ENCODE peak calls at places on chromosomes 12 and 14, in six cellular contexts. C is heart left ventricle, E is coronary artery, B is body of pancreas, Q is tibial nerve, O is epithelial cell of esophagus. M is an unnamed sample.

GRCh38 chr14:25150934-25151790 is 101.2 kb upstream of the STXBP6 start:
- DNase-seq in C (no peak), E (no peak), B (no peak), Q (no peak), O (peak; percentile 53), M (no peak)

GRCh38 chr12:5506821-5507231 is 74.9 kb downstream of the NTF3 start:
- DNase-seq in C (peak; percentile 67), E (peak; percentile 68), B (no peak), Q (no peak), O (no peak), M (no peak)

GRCh38 chr12:96489392-96490056 is at the start of gene CFAP54:
- DNase-seq in C (peak; percentile 92), E (peak; percentile 95), B (peak; percentile 87), Q (peak; percentile 91), O (peak; percentile 94), M (peak; percentile 97)

GRCh38 chr12:80053048-80053790 is 46.1 kb upstream of the OTOGL start:
- DNase-seq in C (peak; percentile 57), E (peak; percentile 83), B (peak; percentile 19), Q (peak; percentile 44), O (no peak), M (no peak)

GRCh38 chr12:89349814-89350213 is 2.5 kb downstream of the DUSP6 start:
- DNase-seq in C (peak; percentile 60), E (no peak), B (no peak), Q (no peak), O (peak; percentile 59), M (peak; percentile 49)

GRCh38 chr12:98345308-98345876 is 170.0 kb upstream of the TMPO start:
- DNase-seq in C (no peak), E (no peak), B (no peak), Q (no peak), O (peak; percentile 83), M (no peak)

GRCh38 chr12:6145584-6145983 is 21.1 kb upstream of the VWF start:
- DNase-seq in C (no peak), E (no peak), B (no peak), Q (no peak), O (no peak), M (no peak)

GRCh38 chr14:60884134-60884533 is 96.7 kb downstream of the TRMT5 start:
- DNase-seq in C (no peak), E (no peak), B (no peak), Q (no peak), O (no peak), M (no peak)

GRCh38 chr12:107058190-107058589 is 35.2 kb downstream of the CRY1 start:
- DNase-seq in C (no peak), E (no peak), B (no peak), Q (no peak), O (no peak), M (no peak)

GRCh38 chr14:36208690-36209278 is 32.3 kb upstream of the PTCSC3 start:
- DNase-seq in C (no peak), E (no peak), B (no peak), Q (no peak), O (no peak), M (no peak)

GRCh38 chr14:36207500-36207899 is 31.0 kb upstream of the PTCSC3 start:
- DNase-seq in C (no peak), E (no peak), B (no peak), Q (no peak), O (peak; percentile 28), M (no peak)

GRCh38 chr14:36204674-36205073 is 28.2 kb upstream of the PTCSC3 start:
- DNase-seq in C (no peak), E (no peak), B (no peak), Q (no peak), O (no peak), M (no peak)
- TF ChIP-seq CTCF in C (no peak), E (no peak), B (no peak), Q (no peak), O (no peak), M (no peak)

GRCh38 chr14:99807413-99808132 is 14.4 kb downstream of the EML1 start:
- DNase-seq in C (no peak), E (peak; percentile 50), B (no peak), Q (no peak), O (no peak), M (no peak)
- TF ChIP-seq CTCF in C (no peak), E (no peak), B (no peak), Q (no peak), O (no peak), M (no peak)

DNA sequence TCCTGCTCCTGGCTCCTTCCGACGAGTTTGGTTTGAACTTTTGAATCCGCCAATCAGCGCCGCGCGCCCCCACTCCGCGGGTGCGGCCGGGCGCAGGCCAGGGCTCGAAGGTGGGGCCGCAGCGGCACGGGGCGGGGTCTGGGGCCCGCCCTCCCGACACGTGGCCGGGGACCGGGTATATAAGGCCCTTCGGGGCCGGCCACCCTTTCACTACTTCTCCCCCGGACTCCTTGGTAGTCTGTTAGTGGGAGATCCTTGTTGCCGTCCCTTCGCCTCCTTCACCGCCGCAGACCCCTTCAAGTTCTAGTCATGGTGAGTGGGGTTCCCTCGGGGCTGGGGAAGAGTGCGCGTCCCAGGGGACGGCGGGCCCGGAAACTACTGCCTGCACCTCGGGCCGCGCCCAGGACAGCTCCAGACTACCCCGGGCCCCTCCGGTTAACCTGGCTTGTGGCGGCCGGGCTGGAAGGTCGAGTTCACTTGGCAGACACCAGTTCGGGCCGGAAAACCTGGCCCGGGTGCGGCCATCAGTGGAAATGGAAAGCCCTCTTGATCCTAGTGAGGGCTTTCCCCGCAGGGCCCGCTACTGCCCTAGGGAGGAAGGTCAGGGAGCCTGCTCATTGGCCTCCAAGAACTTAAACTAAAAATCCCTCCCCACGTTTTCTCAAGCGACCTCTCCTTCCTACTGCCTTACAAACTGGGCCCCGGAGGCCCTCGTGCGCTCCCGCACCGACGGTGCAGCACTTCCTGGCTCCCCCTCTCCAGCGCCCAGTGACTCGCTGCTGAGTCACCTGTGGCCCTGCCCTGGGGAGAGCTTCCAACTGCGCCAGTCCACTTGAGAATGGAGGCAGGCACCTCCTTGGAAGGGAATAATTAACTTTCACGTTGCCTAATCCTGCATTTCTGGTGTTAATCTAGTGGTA is at the start of gene TUBA1C:
- DNase-seq in C (peak; percentile 92), E (peak; percentile 93), B (peak; percentile 95), Q (peak; percentile 80), O (peak; percentile 96), M (peak; percentile 94)
- TF ChIP-seq CTCF in C (no peak), E (no peak), B (no peak), Q (no peak), O (no peak), M (no peak)

DNA sequence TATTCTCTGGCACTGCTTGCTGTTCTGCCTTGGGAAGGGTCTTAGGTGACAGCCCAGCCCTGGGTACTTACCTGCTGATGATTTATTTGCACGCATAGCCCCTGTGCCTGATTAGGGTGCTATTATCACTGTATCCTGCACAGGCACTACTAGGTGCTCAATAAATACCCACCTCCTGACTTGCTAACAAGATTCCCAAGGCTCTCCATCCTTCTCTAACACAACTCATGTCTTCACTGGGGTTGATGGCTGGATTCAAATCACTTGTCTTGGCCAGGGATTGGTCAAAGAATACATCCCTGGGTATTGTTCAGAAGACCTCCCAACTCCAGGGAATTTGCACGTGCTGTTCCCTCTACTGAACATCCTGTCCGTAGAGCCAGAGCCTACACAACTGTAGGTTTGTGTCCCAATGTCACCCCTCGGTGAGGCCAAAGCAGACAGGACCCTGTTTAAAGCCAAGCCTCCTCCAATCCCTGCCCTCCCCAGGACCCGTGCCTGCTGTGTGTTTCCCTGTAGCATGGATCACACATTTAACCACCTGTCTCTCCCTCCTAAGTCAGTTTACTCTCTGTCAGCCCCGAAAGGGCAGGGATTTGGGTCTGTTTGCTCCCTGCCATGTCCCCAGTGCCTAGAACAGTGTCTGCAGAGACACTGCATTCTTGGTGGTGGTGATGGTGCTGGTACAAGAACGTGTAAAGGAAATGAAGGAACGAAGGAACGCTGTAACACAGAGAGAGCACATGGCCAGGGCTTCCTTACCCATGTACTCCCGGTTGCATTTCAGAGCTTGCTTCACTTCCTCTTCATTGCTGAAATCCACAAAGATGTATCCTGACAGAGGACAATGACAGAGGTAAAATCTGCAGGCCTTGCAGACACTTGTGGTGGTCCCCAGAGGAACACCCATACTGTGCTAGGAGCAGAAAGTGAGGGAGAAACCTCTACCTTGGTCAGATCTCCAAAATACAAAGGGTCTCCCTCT is 16.5 kb downstream of the RBM19 start:
- DNase-seq in C (no peak), E (no peak), B (no peak), Q (no peak), O (no peak), M (no peak)
- TF ChIP-seq CTCF in C (no peak), E (no peak), B (no peak), Q (no peak), O (no peak), M (no peak)

GRCh38 chr14:54719406-54719805 is 152.5 kb downstream of the SAMD4A start:
- DNase-seq in C (no peak), E (no peak), B (no peak), Q (no peak), O (no peak), M (no peak)

GRCh38 chr14:54725998-54726397 is 159.1 kb downstream of the SAMD4A start:
- DNase-seq in C (no peak), E (no peak), B (no peak), Q (no peak), O (no peak), M (no peak)

GRCh38 chr14:54724772-54725325 is 157.9 kb downstream of the SAMD4A start:
- DNase-seq in C (no peak), E (no peak), B (no peak), Q (no peak), O (no peak), M (no peak)

GRCh38 chr14:54724123-54724522 is 157.2 kb downstream of the SAMD4A start:
- DNase-seq in C (no peak), E (no peak), B (no peak), Q (no peak), O (no peak), M (no peak)

DNA sequence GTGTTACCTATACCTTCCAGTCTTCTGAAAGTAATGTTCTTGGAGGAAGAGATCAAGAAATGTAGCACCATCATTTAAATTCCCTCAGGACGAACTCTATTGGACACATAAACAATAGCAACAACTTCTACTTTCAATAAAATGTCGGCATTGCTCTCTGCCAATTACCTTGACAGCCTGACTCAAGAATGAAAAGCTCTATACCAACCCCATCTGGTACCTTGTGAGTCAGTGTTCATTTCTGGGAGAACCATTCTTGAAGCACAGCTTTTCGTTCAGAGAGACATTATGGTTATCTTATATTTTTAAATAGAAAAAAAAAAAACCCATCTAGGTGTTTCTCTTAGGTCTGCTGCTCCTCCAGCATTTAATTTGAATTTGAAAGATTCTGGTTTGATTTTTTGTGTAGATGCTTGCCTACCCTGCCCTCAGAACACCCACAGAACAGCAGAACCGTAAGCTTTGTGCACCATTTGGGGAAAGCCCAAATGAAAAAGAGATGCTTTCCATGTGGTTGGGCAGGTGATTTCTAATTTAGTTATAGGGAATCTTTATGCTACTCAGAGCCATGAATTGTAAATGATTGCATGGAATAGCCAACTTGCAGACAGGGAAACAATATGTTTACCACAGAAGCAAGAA is 156.0 kb downstream of the SAMD4A start:
- DNase-seq in C (no peak), E (no peak), B (no peak), Q (no peak), O (peak; percentile 60), M (peak; percentile 20)
- TF ChIP-seq CTCF in C (peak; percentile 69), E (no peak), B (no peak), Q (peak; percentile 16), O (peak; percentile 61), M (no peak)

GRCh38 chr14:35779368-35779767 is 29.7 kb downstream of the RALGAPA1 start:
- DNase-seq in C (no peak), E (no peak), B (no peak), Q (no peak), O (no peak), M (no peak)
- TF ChIP-seq CTCF in C (no peak), E (no peak), B (no peak), Q (no peak), O (no peak), M (no peak)